ENCODE peak calls at places on chromosomes 16 and 17, in four cellular contexts. N, D, A and G are unnamed samples.

GRCh38 chr17:20944014-20944905 is 98.6 kb downstream of the USP22 start:
- DNase-seq in A (no peak), D (no peak), N (peak; percentile 11), G (peak; percentile 2)

GRCh38 chr17:8735336-8735939 is 9.2 kb downstream of the CCDC42 start:
- DNase-seq in D (no peak), N (no peak), A (no peak), G (no peak)

GRCh38 chr16:74029122-74029805 is 267.4 kb upstream of the PSMD7 start:
- DNase-seq in D (no peak), A (no peak), N (no peak), G (no peak)

GRCh38 chr17:50266384-50267073 is 7.7 kb upstream of the TMEM92 start:
- DNase-seq in D (no peak), A (peak; percentile 81), N (no peak), G (no peak)

GRCh38 chr17:78154903-78155811 is 9.0 kb downstream of the C17orf99 start:
- DNase-seq in A (no peak), N (no peak), D (no peak), G (no peak)

GRCh38 chr16:29753516-29753915 is 7.7 kb upstream of the C16orf54 start:
- DNase-seq in D (no peak), A (no peak), N (no peak), G (no peak)

GRCh38 chr17:31393749-31394146 is 2.3 kb downstream of the RAB11FIP4 start:
- DNase-seq in N (no peak), D (no peak), A (no peak), G (no peak)

GRCh38 chr16:27899736-27900135 is 163.8 kb downstream of the GSG1L start:
- DNase-seq in N (no peak), D (no peak), A (no peak), G (no peak)

GRCh38 chr17:10767237-10767636 is 36.7 kb downstream of the TMEM238L start:
- DNase-seq in D (no peak), N (no peak), A (no peak), G (no peak)

GRCh38 chr16:69384974-69385373 is 833 bp downstream of the TERF2 start:
- DNase-seq in D (no peak), A (no peak), N (no peak), G (no peak)

GRCh38 chr17:37259030-37259735 is 116.6 kb upstream of the C17orf78 start:
- DNase-seq in D (no peak), N (no peak), A (no peak), G (peak; percentile 51)

GRCh38 chr17:47220531-47220999 is 11.4 kb downstream of the MYL4 start:
- DNase-seq in A (no peak), N (no peak), D (no peak), G (no peak)

GRCh38 chr17:21171309-21171922 is 42.5 kb downstream of the TMEM11 start:
- DNase-seq in N (no peak), A (no peak), D (no peak), G (no peak)

GRCh38 chr17:20952183-20952582 is 90.6 kb downstream of the USP22 start:
- DNase-seq in N (no peak), D (no peak), A (no peak), G (no peak)

GRCh38 chr17:80599546-80600305 is 55.1 kb downstream of the RPTOR start:
- DNase-seq in N (no peak), A (no peak), D (no peak), G (no peak)

GRCh38 chr17:65433592-65433991 is 127.9 kb downstream of the AXIN2 start:
- DNase-seq in N (no peak), A (no peak), D (no peak), G (no peak)